ENCODE peak calls at places on chromosomes 6 and 20, in nine cellular contexts. One of them, this sample, is unnamed.

GRCh38 chr6:1871936-1872335 is 262.2 kb downstream of the FOXC1 start:
- DNase-seq in GM23248: peak
- DNase-seq in CD4-positive, alpha-beta memory T cell: no peak
- DNase-seq in neuronal stem cell: no peak
- DNase-seq in heart left ventricle: no peak
- DNase-seq in mesendoderm: peak
- DNase-seq in tibial nerve: no peak
- DNase-seq in left ventricle myocardium inferior: peak
- DNase-seq in heart right ventricle: peak
- DNase-seq in this sample: no peak

GRCh38 chr20:30610044-30610693 is 647.3 kb upstream of the DEFB115 start:
- DNase-seq in GM23248: no peak
- DNase-seq in CD4-positive, alpha-beta memory T cell: no peak
- DNase-seq in neuronal stem cell: no peak
- DNase-seq in heart left ventricle: no peak
- DNase-seq in mesendoderm: no peak
- DNase-seq in tibial nerve: no peak
- DNase-seq in left ventricle myocardium inferior: no peak
- DNase-seq in heart right ventricle: no peak
- DNase-seq in this sample: no peak

GRCh38 chr6:135115411-135116293 is 61.0 kb upstream of the HBS1L start:
- DNase-seq in GM23248: no peak
- DNase-seq in CD4-positive, alpha-beta memory T cell: no peak
- DNase-seq in neuronal stem cell: no peak
- DNase-seq in heart left ventricle: no peak
- DNase-seq in mesendoderm: no peak
- DNase-seq in tibial nerve: no peak
- DNase-seq in left ventricle myocardium inferior: no peak
- DNase-seq in heart right ventricle: no peak
- DNase-seq in this sample: no peak

GRCh38 chr6:5422321-5422915 is 161.1 kb downstream of the FARS2 start:
- DNase-seq in GM23248: peak
- DNase-seq in CD4-positive, alpha-beta memory T cell: no peak
- DNase-seq in neuronal stem cell: no peak
- DNase-seq in heart left ventricle: no peak
- DNase-seq in mesendoderm: peak
- DNase-seq in tibial nerve: no peak
- DNase-seq in left ventricle myocardium inferior: no peak
- DNase-seq in heart right ventricle: no peak
- DNase-seq in this sample: peak

GRCh38 chr20:62618622-62619529 is 23.4 kb upstream of the SLCO4A1 start:
- DNase-seq in GM23248: no peak
- DNase-seq in CD4-positive, alpha-beta memory T cell: no peak
- DNase-seq in neuronal stem cell: no peak
- DNase-seq in heart left ventricle: no peak
- DNase-seq in mesendoderm: no peak
- DNase-seq in tibial nerve: no peak
- DNase-seq in left ventricle myocardium inferior: no peak
- DNase-seq in heart right ventricle: no peak
- DNase-seq in this sample: no peak

GRCh38 chr6:131561925-131562707 is 10.9 kb upstream of the ARG1 start:
- DNase-seq in GM23248: no peak
- DNase-seq in CD4-positive, alpha-beta memory T cell: no peak
- DNase-seq in neuronal stem cell: no peak
- DNase-seq in heart left ventricle: no peak
- DNase-seq in mesendoderm: no peak
- DNase-seq in tibial nerve: no peak
- DNase-seq in left ventricle myocardium inferior: no peak
- DNase-seq in heart right ventricle: no peak
- DNase-seq in this sample: no peak

GRCh38 chr6:2376429-2377355 is 131.3 kb upstream of the GMDS start:
- DNase-seq in GM23248: peak
- DNase-seq in CD4-positive, alpha-beta memory T cell: no peak
- DNase-seq in neuronal stem cell: no peak
- DNase-seq in heart left ventricle: no peak
- DNase-seq in mesendoderm: no peak
- DNase-seq in tibial nerve: no peak
- DNase-seq in left ventricle myocardium inferior: no peak
- DNase-seq in heart right ventricle: no peak
- DNase-seq in this sample: peak

GRCh38 chr6:157213426-157213825 is 109.9 kb downstream of the TMEM242 start:
- DNase-seq in GM23248: no peak
- DNase-seq in CD4-positive, alpha-beta memory T cell: no peak
- DNase-seq in neuronal stem cell: no peak
- DNase-seq in heart left ventricle: no peak
- DNase-seq in mesendoderm: no peak
- DNase-seq in tibial nerve: no peak
- DNase-seq in left ventricle myocardium inferior: no peak
- DNase-seq in heart right ventricle: no peak
- DNase-seq in this sample: no peak

GRCh38 chr6:132380358-132380757 is 20.9 kb downstream of the MOXD1 start:
- DNase-seq in GM23248: no peak
- DNase-seq in CD4-positive, alpha-beta memory T cell: no peak
- DNase-seq in neuronal stem cell: no peak
- DNase-seq in heart left ventricle: no peak
- DNase-seq in mesendoderm: no peak
- DNase-seq in tibial nerve: no peak
- DNase-seq in left ventricle myocardium inferior: no peak
- DNase-seq in heart right ventricle: no peak
- DNase-seq in this sample: no peak

GRCh38 chr6:33549196-33549595 is 30.9 kb downstream of the BAK1 start:
- DNase-seq in GM23248: no peak
- DNase-seq in CD4-positive, alpha-beta memory T cell: no peak
- DNase-seq in neuronal stem cell: no peak
- DNase-seq in heart left ventricle: no peak
- DNase-seq in mesendoderm: no peak
- DNase-seq in tibial nerve: no peak
- DNase-seq in left ventricle myocardium inferior: no peak
- DNase-seq in heart right ventricle: no peak
- DNase-seq in this sample: no peak

GRCh38 chr20:54491443-54491842 is 16.1 kb downstream of the DOK5 start:
- DNase-seq in GM23248: no peak
- DNase-seq in CD4-positive, alpha-beta memory T cell: no peak
- DNase-seq in neuronal stem cell: no peak
- DNase-seq in heart left ventricle: no peak
- DNase-seq in mesendoderm: no peak
- DNase-seq in tibial nerve: no peak
- DNase-seq in left ventricle myocardium inferior: no peak
- DNase-seq in heart right ventricle: no peak
- DNase-seq in this sample: no peak

GRCh38 chr6:139659711-139660110 is 285.3 kb upstream of the CITED2 start:
- DNase-seq in GM23248: no peak
- DNase-seq in CD4-positive, alpha-beta memory T cell: no peak
- DNase-seq in neuronal stem cell: no peak
- DNase-seq in heart left ventricle: no peak
- DNase-seq in mesendoderm: no peak
- DNase-seq in tibial nerve: no peak
- DNase-seq in left ventricle myocardium inferior: no peak
- DNase-seq in heart right ventricle: no peak
- DNase-seq in this sample: no peak

GRCh38 chr6:108453601-108454157 is 107.0 kb upstream of the FOXO3 start:
- DNase-seq in GM23248: peak
- DNase-seq in CD4-positive, alpha-beta memory T cell: no peak
- DNase-seq in neuronal stem cell: no peak
- DNase-seq in heart left ventricle: no peak
- DNase-seq in mesendoderm: no peak
- DNase-seq in tibial nerve: no peak
- DNase-seq in left ventricle myocardium inferior: no peak
- DNase-seq in heart right ventricle: no peak
- DNase-seq in this sample: peak

GRCh38 chr20:7637184-7637583 is 303.1 kb downstream of the HAO1 start:
- DNase-seq in GM23248: peak
- DNase-seq in CD4-positive, alpha-beta memory T cell: no peak
- DNase-seq in neuronal stem cell: no peak
- DNase-seq in heart left ventricle: no peak
- DNase-seq in mesendoderm: no peak
- DNase-seq in tibial nerve: no peak
- DNase-seq in left ventricle myocardium inferior: no peak
- DNase-seq in heart right ventricle: no peak
- DNase-seq in this sample: no peak

GRCh38 chr20:38633577-38634093 is 32.0 kb downstream of the ARHGAP40 start:
- DNase-seq in GM23248: peak
- DNase-seq in CD4-positive, alpha-beta memory T cell: peak
- DNase-seq in neuronal stem cell: peak
- DNase-seq in heart left ventricle: peak
- DNase-seq in mesendoderm: peak
- DNase-seq in tibial nerve: no peak
- DNase-seq in left ventricle myocardium inferior: no peak
- DNase-seq in heart right ventricle: peak
- DNase-seq in this sample: no peak

DNA sequence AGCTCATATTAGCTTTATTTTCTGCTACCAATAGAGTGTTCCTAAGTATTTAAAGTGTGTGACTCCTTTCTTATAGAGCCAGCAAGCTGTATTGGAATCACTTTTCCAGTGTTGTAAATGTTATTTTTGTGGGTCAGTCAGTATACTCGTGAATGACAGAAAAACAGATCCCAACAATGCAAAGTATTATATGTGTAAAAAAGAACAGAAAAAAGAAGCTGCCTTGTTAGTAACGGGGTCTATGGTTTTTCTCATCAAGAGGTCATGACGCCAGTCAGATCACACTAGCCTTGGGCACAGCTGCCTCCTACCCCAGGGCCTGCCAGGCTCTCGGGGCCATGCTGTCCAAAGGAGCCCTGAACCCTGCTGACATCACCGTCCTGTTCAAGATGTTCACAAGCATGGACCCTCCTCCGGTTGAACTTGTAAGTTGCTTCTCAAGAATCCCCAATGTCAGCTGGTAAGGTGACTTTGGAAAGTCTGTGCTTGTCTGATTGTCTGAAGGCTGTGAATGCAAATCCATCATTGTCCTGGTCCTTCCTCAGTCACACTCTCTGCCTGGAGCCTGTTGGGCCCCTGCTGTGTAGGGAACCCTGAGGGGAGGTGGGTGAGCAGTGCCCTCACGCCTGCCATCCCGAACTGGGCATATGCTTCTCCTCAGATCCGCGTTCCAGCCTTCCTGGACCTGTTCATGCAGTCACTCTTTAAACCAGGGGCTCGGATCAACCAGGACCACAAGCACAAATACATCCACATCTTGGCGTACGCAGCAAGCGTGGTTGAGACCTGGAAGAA is 9.8 kb downstream of the NELFCD start:
- DNase-seq in GM23248: no peak
- DNase-seq in CD4-positive, alpha-beta memory T cell: no peak
- DNase-seq in neuronal stem cell: no peak
- DNase-seq in heart left ventricle: peak
- DNase-seq in mesendoderm: no peak
- DNase-seq in tibial nerve: peak
- DNase-seq in left ventricle myocardium inferior: no peak
- DNase-seq in heart right ventricle: no peak
- DNase-seq in this sample: no peak
- H3K27ac ChIP-seq in GM23248: no peak
- H3K27ac ChIP-seq in CD4-positive, alpha-beta memory T cell: no peak
- H3K27ac ChIP-seq in neuronal stem cell: no peak
- H3K27ac ChIP-seq in heart left ventricle: no peak
- H3K27ac ChIP-seq in mesendoderm: no peak
- H3K27ac ChIP-seq in tibial nerve: no peak
- H3K27ac ChIP-seq in left ventricle myocardium inferior: no peak
- H3K27ac ChIP-seq in heart right ventricle: no peak
- H3K27ac ChIP-seq in this sample: no peak

DNA sequence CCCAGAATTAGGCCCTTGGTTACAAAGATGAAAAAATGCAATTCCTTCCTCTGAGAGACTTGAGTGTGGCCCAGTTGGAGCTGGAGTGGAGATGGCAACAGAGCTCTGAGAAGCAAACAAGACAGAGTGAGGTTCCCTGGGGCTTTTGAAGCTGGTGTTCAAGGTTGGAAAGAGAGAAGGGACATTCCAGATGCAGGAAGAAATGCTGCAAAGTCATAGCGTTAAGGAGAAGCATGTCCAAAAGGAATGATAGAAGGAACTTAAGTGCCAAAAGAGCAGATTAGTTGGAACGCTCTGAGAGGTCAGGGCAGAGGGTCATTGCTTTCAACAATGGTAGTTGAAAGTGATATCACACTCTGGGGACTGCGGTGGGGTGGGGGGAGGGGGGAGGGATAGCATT is 251.8 kb downstream of the TBC1D7 start:
- DNase-seq in GM23248: no peak
- DNase-seq in CD4-positive, alpha-beta memory T cell: no peak
- DNase-seq in neuronal stem cell: no peak
- DNase-seq in heart left ventricle: no peak
- DNase-seq in mesendoderm: peak
- DNase-seq in tibial nerve: no peak
- DNase-seq in left ventricle myocardium inferior: no peak
- DNase-seq in heart right ventricle: no peak
- DNase-seq in this sample: no peak
- H3K4me3 ChIP-seq in GM23248: no peak
- H3K4me3 ChIP-seq in CD4-positive, alpha-beta memory T cell: no peak
- H3K4me3 ChIP-seq in neuronal stem cell: no peak
- H3K4me3 ChIP-seq in heart left ventricle: no peak
- H3K4me3 ChIP-seq in mesendoderm: no peak
- H3K4me3 ChIP-seq in tibial nerve: no peak
- H3K4me3 ChIP-seq in left ventricle myocardium inferior: no peak
- H3K4me3 ChIP-seq in heart right ventricle: no peak
- H3K4me3 ChIP-seq in this sample: no peak

GRCh38 chr6:14499309-14499708 is 381.7 kb downstream of the CD83 start:
- DNase-seq in GM23248: no peak
- DNase-seq in CD4-positive, alpha-beta memory T cell: no peak
- DNase-seq in neuronal stem cell: no peak
- DNase-seq in heart left ventricle: no peak
- DNase-seq in mesendoderm: no peak
- DNase-seq in tibial nerve: no peak
- DNase-seq in left ventricle myocardium inferior: no peak
- DNase-seq in heart right ventricle: no peak
- DNase-seq in this sample: no peak
- H3K27ac ChIP-seq in GM23248: no peak
- H3K27ac ChIP-seq in CD4-positive, alpha-beta memory T cell: no peak
- H3K27ac ChIP-seq in neuronal stem cell: no peak
- H3K27ac ChIP-seq in heart left ventricle: no peak
- H3K27ac ChIP-seq in mesendoderm: no peak
- H3K27ac ChIP-seq in tibial nerve: no peak
- H3K27ac ChIP-seq in left ventricle myocardium inferior: no peak
- H3K27ac ChIP-seq in heart right ventricle: no peak
- H3K27ac ChIP-seq in this sample: no peak

DNA sequence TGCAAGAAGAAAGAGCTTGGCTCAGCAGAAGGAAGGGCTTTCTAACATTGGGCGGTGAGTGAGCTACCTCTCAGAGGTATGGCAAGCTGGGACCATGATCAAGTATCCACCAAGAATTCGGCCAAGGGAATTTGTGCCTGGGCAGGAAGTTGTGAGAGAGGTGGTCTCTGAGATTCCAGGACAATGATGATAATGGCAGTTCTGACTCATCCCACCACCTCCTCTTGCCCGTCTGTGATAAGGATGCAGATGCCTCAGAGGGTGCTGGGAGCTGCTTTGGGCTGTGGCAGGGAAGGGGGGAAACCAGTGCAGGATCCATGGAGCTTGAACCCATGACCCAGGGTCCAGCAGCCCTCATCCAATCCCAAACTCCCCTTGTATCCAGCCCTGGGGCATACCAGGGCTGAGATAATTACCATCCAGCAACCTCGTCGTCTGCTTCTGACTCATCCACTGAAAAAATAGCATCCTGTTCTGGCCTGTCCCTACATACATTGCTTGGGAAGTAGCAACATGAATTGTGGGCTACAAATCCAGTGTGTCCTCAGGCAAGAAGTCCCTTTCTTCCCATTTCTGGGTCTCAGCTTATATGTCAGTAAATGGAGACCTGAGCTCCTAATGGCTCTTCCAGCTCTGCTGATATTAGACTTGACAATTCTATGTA is 5.9 kb downstream of the TGM6 start:
- DNase-seq in GM23248: peak
- DNase-seq in CD4-positive, alpha-beta memory T cell: no peak
- DNase-seq in neuronal stem cell: no peak
- DNase-seq in heart left ventricle: no peak
- DNase-seq in mesendoderm: peak
- DNase-seq in tibial nerve: no peak
- DNase-seq in left ventricle myocardium inferior: no peak
- DNase-seq in heart right ventricle: no peak
- DNase-seq in this sample: peak
- H3K4me3 ChIP-seq in GM23248: no peak
- H3K4me3 ChIP-seq in CD4-positive, alpha-beta memory T cell: no peak
- H3K4me3 ChIP-seq in neuronal stem cell: no peak
- H3K4me3 ChIP-seq in heart left ventricle: no peak
- H3K4me3 ChIP-seq in mesendoderm: no peak
- H3K4me3 ChIP-seq in tibial nerve: no peak
- H3K4me3 ChIP-seq in left ventricle myocardium inferior: no peak
- H3K4me3 ChIP-seq in heart right ventricle: no peak
- H3K4me3 ChIP-seq in this sample: no peak